ENCODE peak calls at places on chromosomes 12 and 14, in eight cellular contexts. One of them, this sample, is unnamed.

GRCh38 chr14:68612049-68612448 is 180.8 kb downstream of the ZFP36L1 start:
- DNase-seq in midbrain: no peak
- DNase-seq in activated gamma-delta T cell treated with Interleukin-2 at 50 U/mL for 16 hours: no peak
- DNase-seq in M059J: no peak
- DNase-seq in T-helper 2 cell: no peak
- DNase-seq in activated CD8-positive, alpha-beta memory T cell treated with anti-CD3 and anti-CD28 coated beads for 1 hour: no peak
- DNase-seq in NCI-H1105 treated with DMSO at 0.1 percent for 48 hours: no peak
- DNase-seq in astrocyte of the cerebellum: no peak
- DNase-seq in this sample: no peak

GRCh38 chr14:94081386-94081820 is 293 bp downstream of the IFI27L1 start:
- DNase-seq in midbrain: no peak
- DNase-seq in activated gamma-delta T cell treated with Interleukin-2 at 50 U/mL for 16 hours: no peak
- DNase-seq in M059J: no peak
- DNase-seq in T-helper 2 cell: no peak
- DNase-seq in activated CD8-positive, alpha-beta memory T cell treated with anti-CD3 and anti-CD28 coated beads for 1 hour: no peak
- DNase-seq in NCI-H1105 treated with DMSO at 0.1 percent for 48 hours: no peak
- DNase-seq in astrocyte of the cerebellum: no peak
- DNase-seq in this sample: no peak

GRCh38 chr14:26204954-26205479 is 392.8 kb downstream of the NOVA1 start:
- DNase-seq in midbrain: peak
- DNase-seq in activated gamma-delta T cell treated with Interleukin-2 at 50 U/mL for 16 hours: no peak
- DNase-seq in M059J: no peak
- DNase-seq in T-helper 2 cell: no peak
- DNase-seq in activated CD8-positive, alpha-beta memory T cell treated with anti-CD3 and anti-CD28 coated beads for 1 hour: no peak
- DNase-seq in NCI-H1105 treated with DMSO at 0.1 percent for 48 hours: peak
- DNase-seq in astrocyte of the cerebellum: peak
- DNase-seq in this sample: no peak

GRCh38 chr12:115752913-115753726 is 524.4 kb downstream of the MED13L start:
- DNase-seq in midbrain: peak
- DNase-seq in activated gamma-delta T cell treated with Interleukin-2 at 50 U/mL for 16 hours: no peak
- DNase-seq in M059J: peak
- DNase-seq in T-helper 2 cell: no peak
- DNase-seq in activated CD8-positive, alpha-beta memory T cell treated with anti-CD3 and anti-CD28 coated beads for 1 hour: no peak
- DNase-seq in NCI-H1105 treated with DMSO at 0.1 percent for 48 hours: peak
- DNase-seq in astrocyte of the cerebellum: peak
- DNase-seq in this sample: no peak

GRCh38 chr12:65725376-65725775 is 98.9 kb upstream of the HMGA2 start:
- DNase-seq in midbrain: no peak
- DNase-seq in activated gamma-delta T cell treated with Interleukin-2 at 50 U/mL for 16 hours: no peak
- DNase-seq in M059J: peak
- DNase-seq in T-helper 2 cell: no peak
- DNase-seq in activated CD8-positive, alpha-beta memory T cell treated with anti-CD3 and anti-CD28 coated beads for 1 hour: no peak
- DNase-seq in NCI-H1105 treated with DMSO at 0.1 percent for 48 hours: no peak
- DNase-seq in astrocyte of the cerebellum: no peak
- DNase-seq in this sample: no peak

GRCh38 chr12:62689042-62689839 is 222.6 kb downstream of the MON2 start:
- DNase-seq in midbrain: no peak
- DNase-seq in activated gamma-delta T cell treated with Interleukin-2 at 50 U/mL for 16 hours: no peak
- DNase-seq in M059J: peak
- DNase-seq in T-helper 2 cell: no peak
- DNase-seq in activated CD8-positive, alpha-beta memory T cell treated with anti-CD3 and anti-CD28 coated beads for 1 hour: no peak
- DNase-seq in NCI-H1105 treated with DMSO at 0.1 percent for 48 hours: no peak
- DNase-seq in astrocyte of the cerebellum: no peak
- DNase-seq in this sample: no peak

GRCh38 chr12:109239691-109240090 is 69.4 kb downstream of the FOXN4 start:
- DNase-seq in midbrain: no peak
- DNase-seq in activated gamma-delta T cell treated with Interleukin-2 at 50 U/mL for 16 hours: no peak
- DNase-seq in M059J: no peak
- DNase-seq in T-helper 2 cell: no peak
- DNase-seq in activated CD8-positive, alpha-beta memory T cell treated with anti-CD3 and anti-CD28 coated beads for 1 hour: no peak
- DNase-seq in NCI-H1105 treated with DMSO at 0.1 percent for 48 hours: no peak
- DNase-seq in astrocyte of the cerebellum: no peak
- DNase-seq in this sample: no peak

GRCh38 chr14:20381341-20381740 is 32.0 kb downstream of the TEP1 start:
- DNase-seq in midbrain: no peak
- DNase-seq in activated gamma-delta T cell treated with Interleukin-2 at 50 U/mL for 16 hours: no peak
- DNase-seq in M059J: no peak
- DNase-seq in T-helper 2 cell: no peak
- DNase-seq in activated CD8-positive, alpha-beta memory T cell treated with anti-CD3 and anti-CD28 coated beads for 1 hour: no peak
- DNase-seq in NCI-H1105 treated with DMSO at 0.1 percent for 48 hours: no peak
- DNase-seq in astrocyte of the cerebellum: no peak
- DNase-seq in this sample: no peak

GRCh38 chr12:83027021-83027723 is 340.5 kb downstream of the TMTC2 start:
- DNase-seq in midbrain: no peak
- DNase-seq in activated gamma-delta T cell treated with Interleukin-2 at 50 U/mL for 16 hours: no peak
- DNase-seq in M059J: no peak
- DNase-seq in T-helper 2 cell: no peak
- DNase-seq in activated CD8-positive, alpha-beta memory T cell treated with anti-CD3 and anti-CD28 coated beads for 1 hour: no peak
- DNase-seq in NCI-H1105 treated with DMSO at 0.1 percent for 48 hours: no peak
- DNase-seq in astrocyte of the cerebellum: no peak
- DNase-seq in this sample: no peak

GRCh38 chr12:70609203-70609602 is 28.0 kb downstream of the PTPRB start:
- DNase-seq in midbrain: no peak
- DNase-seq in activated gamma-delta T cell treated with Interleukin-2 at 50 U/mL for 16 hours: no peak
- DNase-seq in M059J: peak
- DNase-seq in T-helper 2 cell: no peak
- DNase-seq in activated CD8-positive, alpha-beta memory T cell treated with anti-CD3 and anti-CD28 coated beads for 1 hour: no peak
- DNase-seq in NCI-H1105 treated with DMSO at 0.1 percent for 48 hours: no peak
- DNase-seq in astrocyte of the cerebellum: no peak
- DNase-seq in this sample: no peak

GRCh38 chr12:78585132-78585531 is 279.4 kb upstream of the SYT1 start:
- DNase-seq in midbrain: no peak
- DNase-seq in activated gamma-delta T cell treated with Interleukin-2 at 50 U/mL for 16 hours: no peak
- DNase-seq in M059J: no peak
- DNase-seq in T-helper 2 cell: no peak
- DNase-seq in activated CD8-positive, alpha-beta memory T cell treated with anti-CD3 and anti-CD28 coated beads for 1 hour: no peak
- DNase-seq in NCI-H1105 treated with DMSO at 0.1 percent for 48 hours: no peak
- DNase-seq in astrocyte of the cerebellum: no peak
- DNase-seq in this sample: no peak

GRCh38 chr12:9951026-9951652 is 19.0 kb upstream of the CLEC2A start:
- DNase-seq in midbrain: no peak
- DNase-seq in activated gamma-delta T cell treated with Interleukin-2 at 50 U/mL for 16 hours: peak
- DNase-seq in M059J: peak
- DNase-seq in T-helper 2 cell: peak
- DNase-seq in activated CD8-positive, alpha-beta memory T cell treated with anti-CD3 and anti-CD28 coated beads for 1 hour: no peak
- DNase-seq in NCI-H1105 treated with DMSO at 0.1 percent for 48 hours: no peak
- DNase-seq in astrocyte of the cerebellum: no peak
- DNase-seq in this sample: no peak

GRCh38 chr14:91228112-91229004 is 16.1 kb downstream of the GPR68 start:
- DNase-seq in midbrain: no peak
- DNase-seq in activated gamma-delta T cell treated with Interleukin-2 at 50 U/mL for 16 hours: peak
- DNase-seq in M059J: peak
- DNase-seq in T-helper 2 cell: peak
- DNase-seq in activated CD8-positive, alpha-beta memory T cell treated with anti-CD3 and anti-CD28 coated beads for 1 hour: peak
- DNase-seq in NCI-H1105 treated with DMSO at 0.1 percent for 48 hours: no peak
- DNase-seq in astrocyte of the cerebellum: no peak
- DNase-seq in this sample: peak

GRCh38 chr12:19520646-19521045 is 81.4 kb downstream of the AEBP2 start:
- DNase-seq in midbrain: no peak
- DNase-seq in activated gamma-delta T cell treated with Interleukin-2 at 50 U/mL for 16 hours: no peak
- DNase-seq in M059J: no peak
- DNase-seq in T-helper 2 cell: no peak
- DNase-seq in activated CD8-positive, alpha-beta memory T cell treated with anti-CD3 and anti-CD28 coated beads for 1 hour: no peak
- DNase-seq in NCI-H1105 treated with DMSO at 0.1 percent for 48 hours: no peak
- DNase-seq in astrocyte of the cerebellum: no peak
- DNase-seq in this sample: no peak

GRCh38 chr12:1839956-1840550 is 19.7 kb downstream of the LRTM2 start:
- DNase-seq in midbrain: no peak
- DNase-seq in activated gamma-delta T cell treated with Interleukin-2 at 50 U/mL for 16 hours: no peak
- DNase-seq in M059J: no peak
- DNase-seq in T-helper 2 cell: no peak
- DNase-seq in activated CD8-positive, alpha-beta memory T cell treated with anti-CD3 and anti-CD28 coated beads for 1 hour: no peak
- DNase-seq in NCI-H1105 treated with DMSO at 0.1 percent for 48 hours: no peak
- DNase-seq in astrocyte of the cerebellum: no peak
- DNase-seq in this sample: no peak

GRCh38 chr12:104667139-104667538 is 210.4 kb downstream of the CHST11 start:
- DNase-seq in midbrain: no peak
- DNase-seq in activated gamma-delta T cell treated with Interleukin-2 at 50 U/mL for 16 hours: no peak
- DNase-seq in M059J: no peak
- DNase-seq in T-helper 2 cell: no peak
- DNase-seq in activated CD8-positive, alpha-beta memory T cell treated with anti-CD3 and anti-CD28 coated beads for 1 hour: no peak
- DNase-seq in NCI-H1105 treated with DMSO at 0.1 percent for 48 hours: no peak
- DNase-seq in astrocyte of the cerebellum: no peak
- DNase-seq in this sample: no peak

GRCh38 chr12:5135126-5135525 is 91.4 kb downstream of the KCNA5 start:
- DNase-seq in midbrain: no peak
- DNase-seq in activated gamma-delta T cell treated with Interleukin-2 at 50 U/mL for 16 hours: no peak
- DNase-seq in M059J: peak
- DNase-seq in T-helper 2 cell: no peak
- DNase-seq in activated CD8-positive, alpha-beta memory T cell treated with anti-CD3 and anti-CD28 coated beads for 1 hour: no peak
- DNase-seq in NCI-H1105 treated with DMSO at 0.1 percent for 48 hours: no peak
- DNase-seq in astrocyte of the cerebellum: no peak
- DNase-seq in this sample: no peak

GRCh38 chr14:104956290-104956890 is 21.8 kb downstream of the AHNAK2 start:
- DNase-seq in midbrain: no peak
- DNase-seq in activated gamma-delta T cell treated with Interleukin-2 at 50 U/mL for 16 hours: no peak
- DNase-seq in M059J: no peak
- DNase-seq in T-helper 2 cell: no peak
- DNase-seq in activated CD8-positive, alpha-beta memory T cell treated with anti-CD3 and anti-CD28 coated beads for 1 hour: no peak
- DNase-seq in NCI-H1105 treated with DMSO at 0.1 percent for 48 hours: no peak
- DNase-seq in astrocyte of the cerebellum: no peak
- DNase-seq in this sample: no peak

GRCh38 chr14:31070431-31070830 is 44.3 kb upstream of the STRN3 start:
- DNase-seq in midbrain: no peak
- DNase-seq in activated gamma-delta T cell treated with Interleukin-2 at 50 U/mL for 16 hours: no peak
- DNase-seq in M059J: peak
- DNase-seq in T-helper 2 cell: no peak
- DNase-seq in activated CD8-positive, alpha-beta memory T cell treated with anti-CD3 and anti-CD28 coated beads for 1 hour: no peak
- DNase-seq in NCI-H1105 treated with DMSO at 0.1 percent for 48 hours: no peak
- DNase-seq in astrocyte of the cerebellum: peak
- DNase-seq in this sample: peak

GRCh38 chr12:2613674-2614073 is 181.1 kb upstream of the FKBP4 start:
- DNase-seq in midbrain: no peak
- DNase-seq in activated gamma-delta T cell treated with Interleukin-2 at 50 U/mL for 16 hours: no peak
- DNase-seq in M059J: peak
- DNase-seq in T-helper 2 cell: no peak
- DNase-seq in activated CD8-positive, alpha-beta memory T cell treated with anti-CD3 and anti-CD28 coated beads for 1 hour: no peak
- DNase-seq in NCI-H1105 treated with DMSO at 0.1 percent for 48 hours: no peak
- DNase-seq in astrocyte of the cerebellum: peak
- DNase-seq in this sample: no peak

GRCh38 chr12:119204137-119204536 is 25.4 kb downstream of the HSPB8 start:
- DNase-seq in midbrain: no peak
- DNase-seq in activated gamma-delta T cell treated with Interleukin-2 at 50 U/mL for 16 hours: no peak
- DNase-seq in M059J: no peak
- DNase-seq in T-helper 2 cell: no peak
- DNase-seq in activated CD8-positive, alpha-beta memory T cell treated with anti-CD3 and anti-CD28 coated beads for 1 hour: no peak
- DNase-seq in NCI-H1105 treated with DMSO at 0.1 percent for 48 hours: no peak
- DNase-seq in astrocyte of the cerebellum: no peak
- DNase-seq in this sample: no peak

GRCh38 chr12:13588574-13588973 is 392.0 kb downstream of the EMP1 start:
- DNase-seq in midbrain: no peak
- DNase-seq in activated gamma-delta T cell treated with Interleukin-2 at 50 U/mL for 16 hours: no peak
- DNase-seq in M059J: no peak
- DNase-seq in T-helper 2 cell: no peak
- DNase-seq in activated CD8-positive, alpha-beta memory T cell treated with anti-CD3 and anti-CD28 coated beads for 1 hour: no peak
- DNase-seq in NCI-H1105 treated with DMSO at 0.1 percent for 48 hours: no peak
- DNase-seq in astrocyte of the cerebellum: no peak
- DNase-seq in this sample: no peak

GRCh38 chr14:36662543-36663403 is 1.1 kb downstream of the PAX9 start:
- DNase-seq in midbrain: no peak
- DNase-seq in activated gamma-delta T cell treated with Interleukin-2 at 50 U/mL for 16 hours: no peak
- DNase-seq in M059J: peak
- DNase-seq in T-helper 2 cell: no peak
- DNase-seq in activated CD8-positive, alpha-beta memory T cell treated with anti-CD3 and anti-CD28 coated beads for 1 hour: no peak
- DNase-seq in NCI-H1105 treated with DMSO at 0.1 percent for 48 hours: peak
- DNase-seq in astrocyte of the cerebellum: no peak
- DNase-seq in this sample: peak

GRCh38 chr14:89616425-89617141 is 199.6 kb upstream of the FOXN3 start:
- DNase-seq in midbrain: no peak
- DNase-seq in activated gamma-delta T cell treated with Interleukin-2 at 50 U/mL for 16 hours: peak
- DNase-seq in M059J: peak
- DNase-seq in T-helper 2 cell: peak
- DNase-seq in activated CD8-positive, alpha-beta memory T cell treated with anti-CD3 and anti-CD28 coated beads for 1 hour: no peak
- DNase-seq in NCI-H1105 treated with DMSO at 0.1 percent for 48 hours: no peak
- DNase-seq in astrocyte of the cerebellum: peak
- DNase-seq in this sample: no peak

GRCh38 chr14:50726372-50727107 is 58.4 kb upstream of the SAV1 start:
- DNase-seq in midbrain: no peak
- DNase-seq in activated gamma-delta T cell treated with Interleukin-2 at 50 U/mL for 16 hours: no peak
- DNase-seq in M059J: peak
- DNase-seq in T-helper 2 cell: peak
- DNase-seq in activated CD8-positive, alpha-beta memory T cell treated with anti-CD3 and anti-CD28 coated beads for 1 hour: no peak
- DNase-seq in NCI-H1105 treated with DMSO at 0.1 percent for 48 hours: no peak
- DNase-seq in astrocyte of the cerebellum: peak
- DNase-seq in this sample: no peak

GRCh38 chr14:54808326-54809161 is 94.1 kb downstream of the GCH1 start:
- DNase-seq in midbrain: no peak
- DNase-seq in activated gamma-delta T cell treated with Interleukin-2 at 50 U/mL for 16 hours: no peak
- DNase-seq in M059J: no peak
- DNase-seq in T-helper 2 cell: no peak
- DNase-seq in activated CD8-positive, alpha-beta memory T cell treated with anti-CD3 and anti-CD28 coated beads for 1 hour: no peak
- DNase-seq in NCI-H1105 treated with DMSO at 0.1 percent for 48 hours: no peak
- DNase-seq in astrocyte of the cerebellum: no peak
- DNase-seq in this sample: no peak

GRCh38 chr12:67441736-67442346 is 172.7 kb downstream of the CAND1 start:
- DNase-seq in midbrain: peak
- DNase-seq in activated gamma-delta T cell treated with Interleukin-2 at 50 U/mL for 16 hours: peak
- DNase-seq in M059J: peak
- DNase-seq in T-helper 2 cell: peak
- DNase-seq in activated CD8-positive, alpha-beta memory T cell treated with anti-CD3 and anti-CD28 coated beads for 1 hour: peak
- DNase-seq in NCI-H1105 treated with DMSO at 0.1 percent for 48 hours: peak
- DNase-seq in astrocyte of the cerebellum: peak
- DNase-seq in this sample: no peak

GRCh38 chr12:120358412-120359158 is 10.4 kb downstream of the MSI1 start:
- DNase-seq in midbrain: no peak
- DNase-seq in activated gamma-delta T cell treated with Interleukin-2 at 50 U/mL for 16 hours: no peak
- DNase-seq in M059J: no peak
- DNase-seq in T-helper 2 cell: no peak
- DNase-seq in activated CD8-positive, alpha-beta memory T cell treated with anti-CD3 and anti-CD28 coated beads for 1 hour: no peak
- DNase-seq in NCI-H1105 treated with DMSO at 0.1 percent for 48 hours: no peak
- DNase-seq in astrocyte of the cerebellum: no peak
- DNase-seq in this sample: peak

GRCh38 chr12:1811281-1811947 is 9.0 kb upstream of the LRTM2 start:
- DNase-seq in midbrain: no peak
- DNase-seq in activated gamma-delta T cell treated with Interleukin-2 at 50 U/mL for 16 hours: no peak
- DNase-seq in M059J: peak
- DNase-seq in T-helper 2 cell: peak
- DNase-seq in activated CD8-positive, alpha-beta memory T cell treated with anti-CD3 and anti-CD28 coated beads for 1 hour: no peak
- DNase-seq in NCI-H1105 treated with DMSO at 0.1 percent for 48 hours: no peak
- DNase-seq in astrocyte of the cerebellum: peak
- DNase-seq in this sample: no peak

GRCh38 chr12:67853204-67853603 is 136.0 kb upstream of the IFNG-AS1 start:
- DNase-seq in midbrain: no peak
- DNase-seq in activated gamma-delta T cell treated with Interleukin-2 at 50 U/mL for 16 hours: no peak
- DNase-seq in M059J: no peak
- DNase-seq in T-helper 2 cell: no peak
- DNase-seq in activated CD8-positive, alpha-beta memory T cell treated with anti-CD3 and anti-CD28 coated beads for 1 hour: no peak
- DNase-seq in NCI-H1105 treated with DMSO at 0.1 percent for 48 hours: no peak
- DNase-seq in astrocyte of the cerebellum: no peak
- DNase-seq in this sample: no peak

GRCh38 chr14:69858801-69859200 is 20.4 kb upstream of the SMOC1 start:
- DNase-seq in midbrain: no peak
- DNase-seq in activated gamma-delta T cell treated with Interleukin-2 at 50 U/mL for 16 hours: no peak
- DNase-seq in M059J: no peak
- DNase-seq in T-helper 2 cell: no peak
- DNase-seq in activated CD8-positive, alpha-beta memory T cell treated with anti-CD3 and anti-CD28 coated beads for 1 hour: no peak
- DNase-seq in NCI-H1105 treated with DMSO at 0.1 percent for 48 hours: no peak
- DNase-seq in astrocyte of the cerebellum: no peak
- DNase-seq in this sample: no peak

GRCh38 chr14:104151028-104151385 is 12.6 kb downstream of the KIF26A start:
- DNase-seq in midbrain: no peak
- DNase-seq in activated gamma-delta T cell treated with Interleukin-2 at 50 U/mL for 16 hours: no peak
- DNase-seq in M059J: no peak
- DNase-seq in T-helper 2 cell: no peak
- DNase-seq in activated CD8-positive, alpha-beta memory T cell treated with anti-CD3 and anti-CD28 coated beads for 1 hour: no peak
- DNase-seq in NCI-H1105 treated with DMSO at 0.1 percent for 48 hours: no peak
- DNase-seq in astrocyte of the cerebellum: no peak
- DNase-seq in this sample: no peak

This sample was measured in PC-9.